ENCODE peak calls at places on chromosomes 16 and 17, in five cellular contexts. One of them, this sample, is unnamed.

GRCh38 chr17:42767512-42767911 is 5.7 kb upstream of the VPS25 start:
- DNase-seq in stomach: no peak
- DNase-seq in SK-N-SH: no peak
- DNase-seq in naive thymus-derived CD4-positive, alpha-beta T cell: no peak
- DNase-seq in PC-3: no peak
- DNase-seq in this sample: no peak

GRCh38 chr17:76265624-76266243 is 586 bp downstream of the UBALD2 start:
- DNase-seq in naive thymus-derived CD4-positive, alpha-beta T cell: peak; percentile 69
- DNase-seq in SK-N-SH: peak; percentile 84
- DNase-seq in stomach: peak; percentile 76
- DNase-seq in PC-3: peak; percentile 39
- DNase-seq in this sample: peak; percentile 59

GRCh38 chr17:79242873-79243602 is 168.4 kb downstream of the ENGASE start:
- DNase-seq in SK-N-SH: no peak
- DNase-seq in PC-3: no peak
- DNase-seq in stomach: no peak
- DNase-seq in naive thymus-derived CD4-positive, alpha-beta T cell: no peak
- DNase-seq in this sample: no peak

GRCh38 chr17:46159686-46160085 is 33.5 kb downstream of the KANSL1 start:
- DNase-seq in PC-3: no peak
- DNase-seq in stomach: no peak
- DNase-seq in naive thymus-derived CD4-positive, alpha-beta T cell: no peak
- DNase-seq in SK-N-SH: no peak
- DNase-seq in this sample: no peak

GRCh38 chr17:34703533-34703932 is 124.2 kb downstream of the TMEM132E start:
- DNase-seq in PC-3: peak; percentile 48
- DNase-seq in SK-N-SH: no peak
- DNase-seq in stomach: no peak
- DNase-seq in naive thymus-derived CD4-positive, alpha-beta T cell: no peak
- DNase-seq in this sample: peak; percentile 48

GRCh38 chr16:48101069-48101674 is 54.6 kb downstream of the ABCC12 start:
- DNase-seq in naive thymus-derived CD4-positive, alpha-beta T cell: no peak
- DNase-seq in PC-3: no peak
- DNase-seq in SK-N-SH: no peak
- DNase-seq in stomach: no peak
- DNase-seq in this sample: no peak

GRCh38 chr16:52929478-52929877 is 123.2 kb downstream of the CHD9NB start:
- DNase-seq in naive thymus-derived CD4-positive, alpha-beta T cell: no peak
- DNase-seq in SK-N-SH: peak; percentile 39
- DNase-seq in stomach: no peak
- DNase-seq in PC-3: no peak
- DNase-seq in this sample: no peak

GRCh38 chr17:80621335-80622169 is 76.9 kb downstream of the RPTOR start:
- DNase-seq in SK-N-SH: no peak
- DNase-seq in naive thymus-derived CD4-positive, alpha-beta T cell: no peak
- DNase-seq in PC-3: no peak
- DNase-seq in stomach: no peak
- DNase-seq in this sample: peak; percentile 67

GRCh38 chr16:62035115-62036092 is 834 bp downstream of the CDH8 start:
- DNase-seq in PC-3: no peak
- DNase-seq in SK-N-SH: peak; percentile 38
- DNase-seq in naive thymus-derived CD4-positive, alpha-beta T cell: no peak
- DNase-seq in stomach: no peak
- DNase-seq in this sample: peak; percentile 85

GRCh38 chr16:66548868-66549267 is 1.1 kb downstream of the TK2 start:
- DNase-seq in naive thymus-derived CD4-positive, alpha-beta T cell: no peak
- DNase-seq in PC-3: no peak
- DNase-seq in stomach: no peak
- DNase-seq in SK-N-SH: no peak
- DNase-seq in this sample: no peak

GRCh38 chr17:73105448-73105847 is 13.0 kb upstream of the SLC39A11 start:
- DNase-seq in PC-3: no peak
- DNase-seq in stomach: no peak
- DNase-seq in naive thymus-derived CD4-positive, alpha-beta T cell: no peak
- DNase-seq in SK-N-SH: no peak
- DNase-seq in this sample: no peak

GRCh38 chr17:61002316-61002736 is 324.7 kb downstream of the BCAS3 start:
- DNase-seq in PC-3: peak; percentile 81
- DNase-seq in SK-N-SH: peak; percentile 55
- DNase-seq in naive thymus-derived CD4-positive, alpha-beta T cell: peak; percentile 31
- DNase-seq in stomach: no peak
- DNase-seq in this sample: peak; percentile 45

GRCh38 chr17:73595068-73595865 is 49.0 kb downstream of the SDK2 start:
- DNase-seq in SK-N-SH: peak; percentile 96
- DNase-seq in PC-3: no peak
- DNase-seq in stomach: peak; percentile 31
- DNase-seq in naive thymus-derived CD4-positive, alpha-beta T cell: peak; percentile 28
- DNase-seq in this sample: peak; percentile 15

GRCh38 chr16:53089434-53090270 is 34.9 kb downstream of the CHD9 start:
- DNase-seq in naive thymus-derived CD4-positive, alpha-beta T cell: no peak
- DNase-seq in SK-N-SH: no peak
- DNase-seq in PC-3: no peak
- DNase-seq in stomach: no peak
- DNase-seq in this sample: peak; percentile 51

GRCh38 chr16:27382187-27382855 is 19.7 kb upstream of the IL21R start:
- DNase-seq in PC-3: no peak
- DNase-seq in SK-N-SH: no peak
- DNase-seq in stomach: peak; percentile 17
- DNase-seq in naive thymus-derived CD4-positive, alpha-beta T cell: no peak
- DNase-seq in this sample: no peak

GRCh38 chr17:57090560-57091185 is 5.6 kb downstream of the AKAP1 start:
- DNase-seq in SK-N-SH: no peak
- DNase-seq in stomach: no peak
- DNase-seq in naive thymus-derived CD4-positive, alpha-beta T cell: no peak
- DNase-seq in PC-3: no peak
- DNase-seq in this sample: no peak

GRCh38 chr17:34167359-34167758 is 87.7 kb upstream of the CCL2 start:
- DNase-seq in stomach: peak; percentile 50
- DNase-seq in SK-N-SH: no peak
- DNase-seq in PC-3: no peak
- DNase-seq in naive thymus-derived CD4-positive, alpha-beta T cell: no peak
- DNase-seq in this sample: no peak

GRCh38 chr17:51258756-51259573 is 884 bp downstream of the MBTD1 start:
- DNase-seq in PC-3: peak; percentile 34
- DNase-seq in naive thymus-derived CD4-positive, alpha-beta T cell: no peak
- DNase-seq in stomach: no peak
- DNase-seq in SK-N-SH: no peak
- DNase-seq in this sample: peak; percentile 34

GRCh38 chr16:11985250-11985649 is 8.7 kb downstream of the SNX29 start:
- DNase-seq in stomach: no peak
- DNase-seq in SK-N-SH: no peak
- DNase-seq in naive thymus-derived CD4-positive, alpha-beta T cell: no peak
- DNase-seq in PC-3: no peak
- DNase-seq in this sample: no peak

DNA sequence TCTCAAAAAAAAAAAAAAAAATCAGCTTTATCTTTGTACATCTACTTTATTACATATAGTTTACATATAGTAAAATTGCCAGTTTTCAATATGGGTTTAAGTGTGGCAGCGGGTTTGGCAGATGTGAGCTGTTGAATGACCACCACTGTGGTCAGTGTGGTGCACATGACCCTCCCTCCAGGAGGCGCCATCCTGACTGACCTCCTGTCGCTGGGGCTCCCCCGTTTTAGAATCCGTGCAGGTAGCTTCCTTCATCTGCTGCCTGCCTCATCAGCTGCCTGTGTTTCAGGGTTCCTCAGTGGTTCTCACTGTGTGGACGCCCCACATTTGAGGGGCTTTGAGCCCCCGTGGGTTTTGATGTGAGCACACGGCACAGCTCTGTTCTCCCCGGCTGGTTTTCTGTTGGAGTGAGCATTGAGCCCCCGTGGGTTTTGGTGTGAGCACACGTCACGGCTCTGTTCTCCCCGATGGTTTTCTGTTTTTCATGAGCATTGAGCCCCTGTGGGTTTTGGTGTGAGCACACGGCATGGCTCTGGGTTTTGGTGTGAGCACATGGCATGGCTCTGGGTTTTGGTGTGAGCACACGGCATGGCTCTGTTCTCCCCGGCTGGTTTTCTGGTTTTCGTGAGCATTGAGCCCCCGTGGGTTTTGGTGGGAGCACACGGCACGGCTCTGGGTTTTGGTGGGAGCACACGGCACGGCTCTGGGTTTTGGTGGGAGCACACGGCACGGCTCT is 57.9 kb upstream of the ZNF750 start:
- DNase-seq in stomach: no peak
- DNase-seq in PC-3: no peak
- DNase-seq in naive thymus-derived CD4-positive, alpha-beta T cell: no peak
- DNase-seq in SK-N-SH: no peak
- DNase-seq in this sample: no peak
- H3K27ac ChIP-seq in stomach: no peak overlapping the region
- H3K27ac ChIP-seq in PC-3: no peak overlapping the region
- H3K27ac ChIP-seq in naive thymus-derived CD4-positive, alpha-beta T cell: no peak overlapping the region
- H3K27ac ChIP-seq in SK-N-SH: no peak overlapping the region
- H3K27ac ChIP-seq in this sample: no peak overlapping the region

DNA sequence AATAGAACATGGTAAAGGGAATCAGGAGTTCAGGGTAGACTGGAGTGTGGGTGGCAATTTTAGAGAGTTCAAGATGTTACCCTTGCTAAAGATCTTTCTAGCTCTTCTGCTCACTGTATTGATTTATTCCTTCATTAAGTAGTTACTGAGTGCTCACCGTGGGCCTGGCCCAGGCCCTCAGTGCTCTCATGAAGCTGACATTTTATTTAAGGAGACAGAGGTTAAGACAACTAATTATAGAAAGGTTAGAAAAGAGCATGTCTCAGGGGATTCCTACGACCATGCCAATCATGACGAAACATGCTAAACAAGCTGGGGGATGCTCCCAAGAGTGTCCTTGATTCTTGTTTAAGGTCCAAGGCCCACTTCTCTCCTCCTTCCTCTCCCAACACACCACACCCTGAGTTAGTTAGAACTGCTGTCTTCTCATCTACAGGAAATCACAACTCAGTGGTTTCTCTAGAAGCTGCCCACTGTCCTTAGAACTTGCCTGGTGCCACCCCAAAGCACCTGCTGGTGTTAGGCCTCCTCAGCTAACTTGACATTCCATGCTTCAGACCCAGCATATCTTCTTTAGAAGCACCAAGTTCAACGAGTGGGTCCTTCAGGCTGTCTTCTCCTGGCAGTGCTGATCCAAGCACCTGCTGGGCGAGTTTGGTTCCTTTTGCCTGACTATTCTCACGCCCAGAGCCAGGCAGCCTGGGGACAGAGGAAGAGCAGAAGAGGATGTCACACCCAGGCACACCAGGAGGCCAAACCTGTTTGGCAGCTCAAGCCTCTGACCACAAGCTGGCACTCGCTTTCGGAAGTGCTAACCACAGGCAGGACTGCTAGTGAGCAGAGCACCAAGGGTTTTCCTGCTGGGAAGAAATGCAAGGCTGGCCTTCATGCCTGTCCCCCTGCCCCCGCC is 78.9 kb downstream of the GAS7 start:
- DNase-seq in SK-N-SH: no peak
- DNase-seq in PC-3: peak; percentile 90
- DNase-seq in naive thymus-derived CD4-positive, alpha-beta T cell: no peak
- DNase-seq in stomach: peak; percentile 49
- DNase-seq in this sample: peak; percentile 54
- H3K4me3 ChIP-seq in SK-N-SH: no peak overlapping the region
- H3K4me3 ChIP-seq in PC-3: no peak overlapping the region
- H3K4me3 ChIP-seq in naive thymus-derived CD4-positive, alpha-beta T cell: no peak overlapping the region
- H3K4me3 ChIP-seq in stomach: no peak overlapping the region
- H3K4me3 ChIP-seq in this sample: no peak overlapping the region

GRCh38 chr16:79751785-79752184 is 151.2 kb upstream of the MAF start:
- DNase-seq in naive thymus-derived CD4-positive, alpha-beta T cell: no peak
- DNase-seq in stomach: no peak
- DNase-seq in SK-N-SH: no peak
- DNase-seq in PC-3: no peak
- DNase-seq in this sample: no peak
- H3K27ac ChIP-seq in naive thymus-derived CD4-positive, alpha-beta T cell: no peak overlapping the region
- H3K27ac ChIP-seq in stomach: peak overlapping the region; percentile 63
- H3K27ac ChIP-seq in SK-N-SH: no peak overlapping the region
- H3K27ac ChIP-seq in PC-3: no peak overlapping the region
- H3K27ac ChIP-seq in this sample: no peak overlapping the region

GRCh38 chr16:82311528-82311927 is 141.5 kb upstream of the MPHOSPH6 start:
- DNase-seq in PC-3: no peak
- DNase-seq in naive thymus-derived CD4-positive, alpha-beta T cell: no peak
- DNase-seq in SK-N-SH: no peak
- DNase-seq in stomach: no peak
- DNase-seq in this sample: no peak
- H3K4me3 ChIP-seq in PC-3: no peak overlapping the region
- H3K4me3 ChIP-seq in naive thymus-derived CD4-positive, alpha-beta T cell: no peak overlapping the region
- H3K4me3 ChIP-seq in SK-N-SH: no peak overlapping the region
- H3K4me3 ChIP-seq in stomach: no peak overlapping the region
- H3K4me3 ChIP-seq in this sample: no peak overlapping the region

GRCh38 chr16:85203462-85203813 is 91.2 kb upstream of the CIBAR2 start:
- DNase-seq in stomach: no peak
- DNase-seq in naive thymus-derived CD4-positive, alpha-beta T cell: no peak
- DNase-seq in PC-3: peak; percentile 47
- DNase-seq in SK-N-SH: no peak
- DNase-seq in this sample: no peak

GRCh38 chr16:85202631-85203461 is 90.6 kb upstream of the CIBAR2 start:
- DNase-seq in PC-3: no peak
- DNase-seq in stomach: peak; percentile 47
- DNase-seq in SK-N-SH: peak; percentile 95
- DNase-seq in naive thymus-derived CD4-positive, alpha-beta T cell: no peak
- DNase-seq in this sample: no peak

GRCh38 chr16:85205747-85206471 is 93.6 kb upstream of the CIBAR2 start:
- DNase-seq in SK-N-SH: peak; percentile 73
- DNase-seq in stomach: no peak
- DNase-seq in PC-3: no peak
- DNase-seq in naive thymus-derived CD4-positive, alpha-beta T cell: no peak
- DNase-seq in this sample: no peak

GRCh38 chr16:85206472-85207356 is 94.4 kb upstream of the CIBAR2 start:
- DNase-seq in PC-3: no peak
- DNase-seq in naive thymus-derived CD4-positive, alpha-beta T cell: no peak
- DNase-seq in stomach: peak; percentile 45
- DNase-seq in SK-N-SH: peak; percentile 92
- DNase-seq in this sample: no peak

GRCh38 chr16:85204242-85205010 is 92.2 kb upstream of the CIBAR2 start:
- DNase-seq in PC-3: no peak
- DNase-seq in naive thymus-derived CD4-positive, alpha-beta T cell: no peak
- DNase-seq in stomach: no peak
- DNase-seq in SK-N-SH: no peak
- DNase-seq in this sample: no peak
- H3K27ac ChIP-seq in PC-3: no peak overlapping the region
- H3K27ac ChIP-seq in naive thymus-derived CD4-positive, alpha-beta T cell: no peak overlapping the region
- H3K27ac ChIP-seq in stomach: peak overlapping the region; percentile 82
- H3K27ac ChIP-seq in SK-N-SH: peak overlapping the region; percentile 7
- H3K27ac ChIP-seq in this sample: no peak overlapping the region

GRCh38 chr16:56357291-56357764 is 68.0 kb downstream of the AMFR start:
- DNase-seq in naive thymus-derived CD4-positive, alpha-beta T cell: no peak
- DNase-seq in PC-3: peak; percentile 11
- DNase-seq in SK-N-SH: peak; percentile 23
- DNase-seq in stomach: peak; percentile 24
- DNase-seq in this sample: no peak
- H3K4me3 ChIP-seq in naive thymus-derived CD4-positive, alpha-beta T cell: no peak overlapping the region
- H3K4me3 ChIP-seq in PC-3: peak overlapping the region; percentile 67
- H3K4me3 ChIP-seq in SK-N-SH: no peak overlapping the region
- H3K4me3 ChIP-seq in stomach: peak overlapping the region; percentile 41
- H3K4me3 ChIP-seq in this sample: peak overlapping the region; percentile 30

This sample was measured in A673.